ENCODE peak calls at places on chromosomes 5 and 9, in nine cellular contexts. E, M, C, T, X, B, O, S and F are unnamed samples.

GRCh38 chr9:1434082-1434481 is 383.9 kb downstream of the DMRT2 start:
- DNase-seq in X (no peak), C (no peak), O (no peak), S (no peak), M (no peak), E (no peak), T (no peak), B (peak), F (no peak)

GRCh38 chr5:171342362-171343111 is 33.5 kb downstream of the TLX3 start:
- DNase-seq in S (peak), X (peak), E (no peak), M (peak), T (peak), B (peak), O (peak), C (no peak), F (peak)

GRCh38 chr9:113468716-113469448 is 5.4 kb downstream of the RGS3 start:
- DNase-seq in E (peak), S (no peak), M (no peak), X (peak), C (no peak), O (no peak), T (no peak), B (no peak), F (no peak)

GRCh38 chr5:120767171-120767820 is 303.2 kb downstream of the PRR16 start:
- DNase-seq in E (no peak), B (peak), M (no peak), C (no peak), X (no peak), T (no peak), O (no peak), S (no peak), F (peak)

GRCh38 chr5:109062669-109063068 is 315.0 kb downstream of the FER start:
- DNase-seq in E (no peak), O (no peak), B (peak), C (no peak), T (no peak), M (no peak), X (no peak), S (no peak), F (no peak)

GRCh38 chr5:59760798-59761348 is 132.7 kb downstream of the PDE4D start:
- DNase-seq in T (no peak), S (no peak), O (no peak), C (no peak), M (no peak), X (no peak), E (no peak), B (peak), F (no peak)

GRCh38 chr5:66796306-66797292 is 200.4 kb downstream of the MAST4 start:
- DNase-seq in C (no peak), S (no peak), T (no peak), B (peak), M (no peak), E (no peak), X (no peak), O (no peak), F (no peak)

GRCh38 chr5:38404667-38405276 is 146.4 kb downstream of the EGFLAM start:
- DNase-seq in O (no peak), M (peak), B (no peak), C (no peak), S (no peak), T (peak), E (no peak), X (no peak), F (no peak)

GRCh38 chr5:106875591-106876297 is 795.0 kb downstream of the EFNA5 start:
- DNase-seq in X (peak), C (no peak), S (peak), T (peak), M (no peak), E (no peak), B (peak), O (no peak), F (no peak)

GRCh38 chr5:107284822-107285510 is 385.8 kb downstream of the EFNA5 start:
- DNase-seq in B (no peak), T (no peak), C (no peak), E (no peak), M (no peak), S (no peak), X (no peak), O (no peak), F (no peak)

GRCh38 chr5:96652769-96653455 is 9.3 kb upstream of the CAST start:
- DNase-seq in S (no peak), T (peak), B (no peak), O (no peak), M (no peak), C (no peak), E (no peak), X (no peak), F (no peak)

GRCh38 chr5:178388381-178389030 is 155.9 kb upstream of the PHYKPL start:
- DNase-seq in E (no peak), S (peak), T (peak), B (peak), M (peak), X (no peak), O (no peak), C (no peak), F (no peak)

GRCh38 chr5:102666164-102666951 is 88.7 kb upstream of the PAM start:
- DNase-seq in S (no peak), B (peak), X (no peak), C (no peak), E (no peak), T (no peak), M (no peak), O (no peak), F (no peak)

GRCh38 chr5:140418862-140419520 is 17.4 kb downstream of the ANKHD1 start:
- DNase-seq in E (no peak), C (no peak), M (no peak), B (no peak), O (no peak), X (no peak), S (no peak), T (no peak), F (no peak)

GRCh38 chr5:170752257-170753215 is 31.0 kb upstream of the GABRP start:
- DNase-seq in M (no peak), B (no peak), S (peak), T (peak), X (no peak), O (no peak), C (no peak), E (no peak), F (no peak)

GRCh38 chr9:95053611-95054440 is 263.7 kb downstream of the FANCC start:
- DNase-seq in M (no peak), T (no peak), X (no peak), C (no peak), B (peak), E (no peak), S (no peak), O (no peak), F (no peak)

GRCh38 chr9:89888233-89888632 is 283.4 kb downstream of the GADD45G start:
- DNase-seq in S (no peak), T (no peak), O (no peak), E (peak), C (no peak), X (no peak), B (no peak), M (no peak), F (no peak)

GRCh38 chr9:97781902-97782301 is 71.1 kb upstream of the FOXE1 start:
- DNase-seq in T (no peak), X (no peak), O (no peak), C (no peak), E (peak), M (no peak), B (no peak), S (no peak), F (no peak)

GRCh38 chr5:180592176-180592575 is 877 bp upstream of the SCGB3A1 start:
- DNase-seq in M (no peak), T (no peak), X (no peak), E (peak), S (no peak), B (no peak), O (no peak), C (no peak), F (no peak)

GRCh38 chr5:123454236-123454911 is 31.2 kb upstream of the CEP120 start:
- DNase-seq in O (no peak), B (peak), C (no peak), X (no peak), T (no peak), M (no peak), E (no peak), S (no peak), F (no peak)

GRCh38 chr5:149416977-149417713 is 38.1 kb upstream of the IL17B start:
- DNase-seq in C (no peak), B (no peak), O (no peak), E (no peak), S (no peak), M (no peak), T (peak), X (no peak), F (no peak)

GRCh38 chr5:120375248-120375647 is 88.9 kb upstream of the PRR16 start:
- DNase-seq in S (no peak), X (no peak), T (no peak), M (no peak), B (peak), C (no peak), E (no peak), O (no peak), F (no peak)

GRCh38 chr5:74632947-74633356 is 7.6 kb downstream of the ENC1 start:
- DNase-seq in X (no peak), M (no peak), E (no peak), S (no peak), B (peak), T (no peak), O (no peak), C (no peak), F (peak)

GRCh38 chr5:137696481-137696880 is 39.4 kb downstream of the KLHL3 start:
- DNase-seq in T (no peak), O (no peak), C (no peak), X (no peak), M (no peak), E (no peak), B (peak), S (no peak), F (no peak)

GRCh38 chr5:44389410-44389879 is at the start of gene FGF10:
- DNase-seq in C (no peak), E (no peak), B (peak), T (peak), M (no peak), X (no peak), O (no peak), S (peak), F (no peak)

GRCh38 chr9:7266911-7267555 is 509.3 kb downstream of the KDM4C start:
- DNase-seq in B (no peak), S (peak), M (no peak), O (no peak), C (no peak), X (peak), T (no peak), E (no peak), F (peak)